ENCODE peak calls at places on chromosomes 6 and 20, in four cellular contexts. One of them, this sample, is unnamed.

GRCh38 chr6:108557494-108558371 is 3.0 kb upstream of the FOXO3 start:
- DNase-seq in AG04450: no peak
- DNase-seq in hepatocyte: peak; percentile 94
- DNase-seq in cerebellar cortex: peak; percentile 44
- DNase-seq in this sample: no peak

GRCh38 chr6:75012018-75012417 is 193.8 kb downstream of the COL12A1 start:
- DNase-seq in AG04450: no peak
- DNase-seq in hepatocyte: no peak
- DNase-seq in cerebellar cortex: no peak
- DNase-seq in this sample: no peak

GRCh38 chr20:406200-407096 is 1.7 kb upstream of the RBCK1 start:
- DNase-seq in AG04450: no peak
- DNase-seq in cerebellar cortex: no peak
- DNase-seq in hepatocyte: no peak
- DNase-seq in this sample: no peak

GRCh38 chr20:63059684-63060056 is 52.9 kb upstream of the BHLHE23 start:
- DNase-seq in AG04450: no peak
- DNase-seq in hepatocyte: no peak
- DNase-seq in cerebellar cortex: no peak
- DNase-seq in this sample: no peak

GRCh38 chr6:70150521-70150920 is 152.4 kb downstream of the COL9A1 start:
- DNase-seq in hepatocyte: no peak
- DNase-seq in AG04450: no peak
- DNase-seq in cerebellar cortex: peak; percentile 30
- DNase-seq in this sample: no peak

GRCh38 chr20:31674895-31675827 is 37.4 kb downstream of the COX4I2 start:
- DNase-seq in hepatocyte: no peak
- DNase-seq in AG04450: no peak
- DNase-seq in cerebellar cortex: peak; percentile 97
- DNase-seq in this sample: no peak

GRCh38 chr6:80316655-80317332 is 210.3 kb downstream of the BCKDHB start:
- DNase-seq in hepatocyte: no peak
- DNase-seq in AG04450: no peak
- DNase-seq in cerebellar cortex: no peak
- DNase-seq in this sample: no peak

GRCh38 chr6:77180367-77180766 is 282.9 kb downstream of the HTR1B start:
- DNase-seq in AG04450: no peak
- DNase-seq in cerebellar cortex: no peak
- DNase-seq in hepatocyte: no peak
- DNase-seq in this sample: no peak

GRCh38 chr20:17525650-17526049 is 5.5 kb downstream of the BFSP1 start:
- DNase-seq in AG04450: no peak
- DNase-seq in cerebellar cortex: peak; percentile 56
- DNase-seq in hepatocyte: peak; percentile 44
- DNase-seq in this sample: no peak

GRCh38 chr6:16426241-16426640 is 187.9 kb downstream of the GMPR start:
- DNase-seq in AG04450: no peak
- DNase-seq in hepatocyte: no peak
- DNase-seq in cerebellar cortex: peak; percentile 65
- DNase-seq in this sample: no peak

GRCh38 chr6:37006793-37007339 is 1.4 kb downstream of the FGD2 start:
- DNase-seq in hepatocyte: no peak
- DNase-seq in cerebellar cortex: no peak
- DNase-seq in AG04450: no peak
- DNase-seq in this sample: no peak

GRCh38 chr6:89745728-89746127 is 73.9 kb downstream of the MDN1 start:
- DNase-seq in cerebellar cortex: no peak
- DNase-seq in AG04450: peak; percentile 10
- DNase-seq in hepatocyte: no peak
- DNase-seq in this sample: no peak

GRCh38 chr20:5078399-5078958 is 41.3 kb downstream of the PCNA start:
- DNase-seq in cerebellar cortex: no peak
- DNase-seq in AG04450: no peak
- DNase-seq in hepatocyte: no peak
- DNase-seq in this sample: no peak

GRCh38 chr20:23641936-23642751 is 4.4 kb upstream of the CST3 start:
- DNase-seq in cerebellar cortex: no peak
- DNase-seq in hepatocyte: peak; percentile 62
- DNase-seq in AG04450: peak; percentile 50
- DNase-seq in this sample: no peak

GRCh38 chr6:166097914-166098522 is 69.6 kb downstream of the TBXT start:
- DNase-seq in hepatocyte: peak; percentile 87
- DNase-seq in cerebellar cortex: peak; percentile 80
- DNase-seq in AG04450: peak; percentile 59
- DNase-seq in this sample: peak; percentile 48